ENCODE peak calls at places on chromosomes 5 and 9, in six cellular contexts. One of them, this sample, is unnamed.

GRCh38 chr9:135525241-135526088 is 4.2 kb downstream of the LCN1 start:
- DNase-seq in AG04449: no peak
- DNase-seq in right cardiac atrium: no peak
- DNase-seq in CD4-positive, alpha-beta memory T cell: no peak
- DNase-seq in cardiac fibroblast: no peak
- DNase-seq in adipocyte: no peak
- DNase-seq in this sample: no peak

GRCh38 chr9:95127249-95128176 is 190.0 kb downstream of the FANCC start:
- DNase-seq in AG04449: no peak
- DNase-seq in right cardiac atrium: peak; percentile 90
- DNase-seq in CD4-positive, alpha-beta memory T cell: peak; percentile 56
- DNase-seq in cardiac fibroblast: peak; percentile 78
- DNase-seq in adipocyte: peak; percentile 96
- DNase-seq in this sample: peak; percentile 73

GRCh38 chr9:105858284-105858683 is 163.9 kb downstream of the TMEM38B start:
- DNase-seq in AG04449: no peak
- DNase-seq in right cardiac atrium: no peak
- DNase-seq in CD4-positive, alpha-beta memory T cell: no peak
- DNase-seq in cardiac fibroblast: no peak
- DNase-seq in adipocyte: no peak
- DNase-seq in this sample: no peak

GRCh38 chr5:74122979-74123575 is 497.1 kb downstream of the ARHGEF28 start:
- DNase-seq in AG04449: no peak
- DNase-seq in right cardiac atrium: no peak
- DNase-seq in CD4-positive, alpha-beta memory T cell: no peak
- DNase-seq in cardiac fibroblast: no peak
- DNase-seq in adipocyte: no peak
- DNase-seq in this sample: no peak

GRCh38 chr9:74598874-74599273 is 101.7 kb downstream of the RORB start:
- DNase-seq in AG04449: no peak
- DNase-seq in right cardiac atrium: no peak
- DNase-seq in CD4-positive, alpha-beta memory T cell: no peak
- DNase-seq in cardiac fibroblast: no peak
- DNase-seq in adipocyte: no peak
- DNase-seq in this sample: no peak

GRCh38 chr5:64489857-64490256 is 16.0 kb upstream of the RGS7BP start:
- DNase-seq in AG04449: no peak
- DNase-seq in right cardiac atrium: no peak
- DNase-seq in CD4-positive, alpha-beta memory T cell: no peak
- DNase-seq in cardiac fibroblast: no peak
- DNase-seq in adipocyte: no peak
- DNase-seq in this sample: no peak

GRCh38 chr5:141559481-141559880 is 59.3 kb downstream of the DIAPH1 start:
- DNase-seq in AG04449: peak; percentile 45
- DNase-seq in right cardiac atrium: no peak
- DNase-seq in CD4-positive, alpha-beta memory T cell: no peak
- DNase-seq in cardiac fibroblast: peak; percentile 87
- DNase-seq in adipocyte: peak; percentile 37
- DNase-seq in this sample: peak; percentile 33

GRCh38 chr5:14801792-14802191 is 69.8 kb downstream of the ANKH start:
- DNase-seq in AG04449: no peak
- DNase-seq in right cardiac atrium: no peak
- DNase-seq in CD4-positive, alpha-beta memory T cell: no peak
- DNase-seq in cardiac fibroblast: no peak
- DNase-seq in adipocyte: no peak
- DNase-seq in this sample: no peak

GRCh38 chr5:56649569-56649968 is 165.8 kb upstream of the MAP3K1 start:
- DNase-seq in AG04449: no peak
- DNase-seq in right cardiac atrium: peak; percentile 38
- DNase-seq in CD4-positive, alpha-beta memory T cell: no peak
- DNase-seq in cardiac fibroblast: peak; percentile 79
- DNase-seq in adipocyte: peak; percentile 57
- DNase-seq in this sample: peak; percentile 80

GRCh38 chr9:111456536-111456935 is 27.6 kb downstream of the ECPAS start:
- DNase-seq in AG04449: no peak
- DNase-seq in right cardiac atrium: no peak
- DNase-seq in CD4-positive, alpha-beta memory T cell: no peak
- DNase-seq in cardiac fibroblast: peak; percentile 37
- DNase-seq in adipocyte: no peak
- DNase-seq in this sample: no peak

GRCh38 chr5:78232163-78232562 is 62.3 kb downstream of the AP3B1 start:
- DNase-seq in AG04449: no peak
- DNase-seq in right cardiac atrium: no peak
- DNase-seq in CD4-positive, alpha-beta memory T cell: no peak
- DNase-seq in cardiac fibroblast: no peak
- DNase-seq in adipocyte: no peak
- DNase-seq in this sample: no peak

GRCh38 chr5:154520861-154521453 is 42.9 kb upstream of the HAND1 start:
- DNase-seq in AG04449: no peak
- DNase-seq in right cardiac atrium: no peak
- DNase-seq in CD4-positive, alpha-beta memory T cell: no peak
- DNase-seq in cardiac fibroblast: peak; percentile 9
- DNase-seq in adipocyte: peak; percentile 34
- DNase-seq in this sample: no peak

GRCh38 chr5:78533356-78533755 is 115.2 kb downstream of the LHFPL2 start:
- DNase-seq in AG04449: no peak
- DNase-seq in right cardiac atrium: no peak
- DNase-seq in CD4-positive, alpha-beta memory T cell: no peak
- DNase-seq in cardiac fibroblast: peak; percentile 65
- DNase-seq in adipocyte: peak; percentile 50
- DNase-seq in this sample: no peak

GRCh38 chr9:33151007-33151557 is 16.1 kb downstream of the B4GALT1 start:
- DNase-seq in AG04449: peak; percentile 93
- DNase-seq in right cardiac atrium: peak; percentile 77
- DNase-seq in CD4-positive, alpha-beta memory T cell: no peak
- DNase-seq in cardiac fibroblast: peak; percentile 97
- DNase-seq in adipocyte: peak; percentile 95
- DNase-seq in this sample: peak; percentile 90

GRCh38 chr5:90940227-90940995 is 381.8 kb downstream of the ADGRV1 start:
- DNase-seq in AG04449: no peak
- DNase-seq in right cardiac atrium: no peak
- DNase-seq in CD4-positive, alpha-beta memory T cell: peak; percentile 4
- DNase-seq in cardiac fibroblast: peak; percentile 63
- DNase-seq in adipocyte: peak; percentile 51
- DNase-seq in this sample: peak; percentile 60

GRCh38 chr9:128603697-128604096 is 51.3 kb downstream of the SPTAN1 start:
- DNase-seq in AG04449: no peak
- DNase-seq in right cardiac atrium: no peak
- DNase-seq in CD4-positive, alpha-beta memory T cell: no peak
- DNase-seq in cardiac fibroblast: no peak
- DNase-seq in adipocyte: no peak
- DNase-seq in this sample: no peak

GRCh38 chr5:134106991-134107701 is 7.3 kb upstream of the TCF7 start:
- DNase-seq in AG04449: no peak
- DNase-seq in right cardiac atrium: no peak
- DNase-seq in CD4-positive, alpha-beta memory T cell: no peak
- DNase-seq in cardiac fibroblast: no peak
- DNase-seq in adipocyte: no peak
- DNase-seq in this sample: no peak

GRCh38 chr5:123193176-123193575 is 104.1 kb downstream of the PRDM6 start:
- DNase-seq in AG04449: no peak
- DNase-seq in right cardiac atrium: no peak
- DNase-seq in CD4-positive, alpha-beta memory T cell: no peak
- DNase-seq in cardiac fibroblast: no peak
- DNase-seq in adipocyte: no peak
- DNase-seq in this sample: peak; percentile 10

GRCh38 chr5:82405618-82406199 is 127.6 kb upstream of the RPS23 start:
- DNase-seq in AG04449: peak; percentile 100
- DNase-seq in right cardiac atrium: no peak
- DNase-seq in CD4-positive, alpha-beta memory T cell: no peak
- DNase-seq in cardiac fibroblast: peak; percentile 100
- DNase-seq in adipocyte: peak; percentile 98
- DNase-seq in this sample: peak; percentile 96

GRCh38 chr5:133284306-133284705 is 232.5 kb downstream of the HSPA4 start:
- DNase-seq in AG04449: no peak
- DNase-seq in right cardiac atrium: no peak
- DNase-seq in CD4-positive, alpha-beta memory T cell: no peak
- DNase-seq in cardiac fibroblast: no peak
- DNase-seq in adipocyte: no peak
- DNase-seq in this sample: no peak

GRCh38 chr5:159097461-159098284 is 2.0 kb downstream of the EBF1 start:
- DNase-seq in AG04449: no peak
- DNase-seq in right cardiac atrium: peak; percentile 48
- DNase-seq in CD4-positive, alpha-beta memory T cell: no peak
- DNase-seq in cardiac fibroblast: peak; percentile 69
- DNase-seq in adipocyte: peak; percentile 68
- DNase-seq in this sample: peak; percentile 44

GRCh38 chr5:77306531-77306930 is 96.1 kb downstream of the PDE8B start:
- DNase-seq in AG04449: no peak
- DNase-seq in right cardiac atrium: no peak
- DNase-seq in CD4-positive, alpha-beta memory T cell: no peak
- DNase-seq in cardiac fibroblast: no peak
- DNase-seq in adipocyte: no peak
- DNase-seq in this sample: no peak

GRCh38 chr5:122375801-122376200 is 63.8 kb downstream of the SNCAIP start:
- DNase-seq in AG04449: no peak
- DNase-seq in right cardiac atrium: no peak
- DNase-seq in CD4-positive, alpha-beta memory T cell: no peak
- DNase-seq in cardiac fibroblast: no peak
- DNase-seq in adipocyte: peak; percentile 19
- DNase-seq in this sample: peak; percentile 70

GRCh38 chr5:135555530-135555929 is 19.8 kb upstream of the NEUROG1 start:
- DNase-seq in AG04449: no peak
- DNase-seq in right cardiac atrium: no peak
- DNase-seq in CD4-positive, alpha-beta memory T cell: no peak
- DNase-seq in cardiac fibroblast: no peak
- DNase-seq in adipocyte: no peak
- DNase-seq in this sample: no peak
- H3K4me3 ChIP-seq in AG04449: no peak overlapping the region
- H3K4me3 ChIP-seq in right cardiac atrium: no peak overlapping the region
- H3K4me3 ChIP-seq in CD4-positive, alpha-beta memory T cell: no peak overlapping the region
- H3K4me3 ChIP-seq in cardiac fibroblast: no peak overlapping the region
- H3K4me3 ChIP-seq in adipocyte: no peak overlapping the region
- H3K4me3 ChIP-seq in this sample: no peak overlapping the region

GRCh38 chr5:93150311-93151012 is 430.6 kb downstream of the NR2F1-AS1 start:
- DNase-seq in AG04449: no peak
- DNase-seq in right cardiac atrium: no peak
- DNase-seq in CD4-positive, alpha-beta memory T cell: no peak
- DNase-seq in cardiac fibroblast: peak; percentile 53
- DNase-seq in adipocyte: peak; percentile 16
- DNase-seq in this sample: peak; percentile 37
- H3K4me3 ChIP-seq in AG04449: no peak overlapping the region
- H3K4me3 ChIP-seq in right cardiac atrium: no peak overlapping the region
- H3K4me3 ChIP-seq in CD4-positive, alpha-beta memory T cell: no peak overlapping the region
- H3K4me3 ChIP-seq in cardiac fibroblast: no peak overlapping the region
- H3K4me3 ChIP-seq in adipocyte: peak overlapping the region; percentile 8
- H3K4me3 ChIP-seq in this sample: no peak overlapping the region

GRCh38 chr9:119556129-119556875 is 187.1 kb upstream of the BRINP1 start:
- DNase-seq in AG04449: no peak
- DNase-seq in right cardiac atrium: peak; percentile 76
- DNase-seq in CD4-positive, alpha-beta memory T cell: peak; percentile 5
- DNase-seq in cardiac fibroblast: peak; percentile 60
- DNase-seq in adipocyte: peak; percentile 83
- DNase-seq in this sample: peak; percentile 67
- H3K4me3 ChIP-seq in AG04449: peak overlapping the region; percentile 50
- H3K4me3 ChIP-seq in right cardiac atrium: peak overlapping the region; percentile 4
- H3K4me3 ChIP-seq in CD4-positive, alpha-beta memory T cell: no peak overlapping the region
- H3K4me3 ChIP-seq in cardiac fibroblast: peak overlapping the region; percentile 51
- H3K4me3 ChIP-seq in adipocyte: peak overlapping the region; percentile 58
- H3K4me3 ChIP-seq in this sample: peak overlapping the region; percentile 55

DNA sequence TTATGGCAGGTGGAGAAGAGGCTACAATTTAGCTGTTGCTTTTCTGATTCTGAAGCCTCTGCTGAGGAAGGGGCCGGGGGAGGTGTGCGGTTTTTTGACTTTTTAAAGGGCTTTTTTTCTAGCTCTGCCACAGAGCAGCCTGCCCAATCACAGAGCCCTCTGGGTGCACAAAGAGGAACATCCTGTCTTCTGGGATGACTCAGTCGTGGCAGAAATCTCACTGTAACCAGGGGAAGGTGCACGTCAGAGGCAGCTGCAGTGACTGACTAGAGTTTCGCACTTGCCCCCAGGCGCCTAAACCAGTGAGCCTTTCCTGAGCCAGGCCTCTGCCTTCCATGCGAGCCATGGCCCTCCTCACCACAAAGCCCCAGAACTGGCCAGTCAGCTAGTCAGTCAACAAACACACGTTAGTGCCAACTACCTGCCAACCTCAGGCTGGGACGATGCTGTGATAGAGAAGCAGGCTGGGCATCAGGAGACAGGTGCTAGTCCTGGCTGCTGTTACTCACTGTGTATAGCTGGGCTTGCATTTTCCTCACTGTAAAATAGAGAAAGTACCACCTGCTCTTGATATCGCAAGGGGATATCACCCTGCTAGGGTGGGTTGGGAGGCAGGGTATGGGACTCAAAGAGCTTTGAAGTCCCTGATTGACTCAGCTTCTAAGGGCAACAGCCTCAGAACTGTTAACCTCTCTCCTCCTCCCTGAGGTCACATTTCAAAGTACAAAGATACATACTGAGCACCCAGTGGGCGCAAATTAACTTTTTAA is 2.2 kb downstream of the AKNA start:
- DNase-seq in AG04449: no peak
- DNase-seq in right cardiac atrium: peak; percentile 68
- DNase-seq in CD4-positive, alpha-beta memory T cell: peak; percentile 91
- DNase-seq in cardiac fibroblast: peak; percentile 92
- DNase-seq in adipocyte: peak; percentile 86
- DNase-seq in this sample: peak; percentile 94
- H3K4me3 ChIP-seq in AG04449: peak overlapping the region; percentile 35
- H3K4me3 ChIP-seq in right cardiac atrium: no peak overlapping the region
- H3K4me3 ChIP-seq in CD4-positive, alpha-beta memory T cell: peak overlapping the region; percentile 99
- H3K4me3 ChIP-seq in cardiac fibroblast: peak overlapping the region; percentile 7
- H3K4me3 ChIP-seq in adipocyte: peak overlapping the region; percentile 93
- H3K4me3 ChIP-seq in this sample: no peak overlapping the region

DNA sequence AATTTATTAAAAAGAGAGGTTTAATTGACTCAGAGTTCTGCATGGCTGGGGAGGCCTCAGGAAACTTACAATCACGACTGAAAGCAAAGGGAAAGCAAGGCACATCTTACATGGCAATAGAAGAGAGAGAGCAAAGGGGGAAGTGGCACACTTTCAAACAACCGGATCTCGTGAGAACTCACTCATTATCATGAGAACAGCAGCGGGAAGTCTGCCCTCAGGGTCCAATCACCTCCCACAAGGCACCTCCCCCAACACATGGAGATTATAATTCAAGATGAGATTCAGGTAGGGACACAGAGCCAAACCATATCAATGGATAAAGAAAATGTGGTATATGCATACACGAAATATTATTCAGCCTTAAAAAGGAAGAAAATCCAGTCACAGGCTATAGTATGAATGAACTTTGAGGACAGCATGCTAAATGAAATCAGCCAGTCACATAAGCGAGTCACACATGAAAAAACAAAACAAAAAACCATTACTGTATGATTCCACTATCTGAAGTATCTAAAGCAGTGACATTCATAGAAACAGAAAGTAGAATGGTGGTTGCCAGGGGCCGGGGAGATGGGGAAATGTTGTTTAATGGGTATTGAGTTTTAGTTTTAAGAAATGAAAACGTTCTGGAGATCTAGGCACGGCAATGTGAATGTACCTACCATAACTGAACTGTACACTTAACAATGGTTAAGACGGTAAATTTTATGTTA is 83.4 kb upstream of the PCA3 start:
- DNase-seq in AG04449: no peak
- DNase-seq in right cardiac atrium: no peak
- DNase-seq in CD4-positive, alpha-beta memory T cell: no peak
- DNase-seq in cardiac fibroblast: no peak
- DNase-seq in adipocyte: no peak
- DNase-seq in this sample: no peak
- H3K4me3 ChIP-seq in AG04449: no peak overlapping the region
- H3K4me3 ChIP-seq in right cardiac atrium: no peak overlapping the region
- H3K4me3 ChIP-seq in CD4-positive, alpha-beta memory T cell: no peak overlapping the region
- H3K4me3 ChIP-seq in cardiac fibroblast: no peak overlapping the region
- H3K4me3 ChIP-seq in adipocyte: no peak overlapping the region
- H3K4me3 ChIP-seq in this sample: no peak overlapping the region

This sample was measured in foreskin fibroblast.